ENCODE peak calls at places on chromosome 19, in five cellular contexts. One of them, this sample, is unnamed.

GRCh38 chr19:45103200-45103624 is 10.2 kb downstream of the PPP1R37 start:
- DNase-seq in heart left ventricle: peak
- DNase-seq in Panc1: no peak
- DNase-seq in PC-3: no peak
- DNase-seq in fibroblast of lung: no peak
- DNase-seq in this sample: peak

GRCh38 chr19:52335768-52336116 is 301 bp upstream of the ZNF610 start:
- DNase-seq in heart left ventricle: no peak
- DNase-seq in Panc1: no peak
- DNase-seq in PC-3: no peak
- DNase-seq in fibroblast of lung: no peak
- DNase-seq in this sample: no peak

GRCh38 chr19:54670576-54671347 is 8.0 kb downstream of the LILRB4 start:
- DNase-seq in Panc1: no peak
- DNase-seq in heart left ventricle: no peak
- DNase-seq in PC-3: no peak
- DNase-seq in fibroblast of lung: no peak
- DNase-seq in this sample: no peak

GRCh38 chr19:13796301-13797057 is 1.2 kb downstream of the ZSWIM4 start:
- DNase-seq in Panc1: no peak
- DNase-seq in heart left ventricle: peak
- DNase-seq in fibroblast of lung: peak
- DNase-seq in PC-3: peak
- DNase-seq in this sample: peak

GRCh38 chr19:872266-872951 is 12.9 kb downstream of the CFD start:
- DNase-seq in heart left ventricle: peak
- DNase-seq in fibroblast of lung: peak
- DNase-seq in PC-3: peak
- DNase-seq in Panc1: no peak
- DNase-seq in this sample: peak

GRCh38 chr19:19488875-19489690 is 26.3 kb downstream of the TSSK6 start:
- DNase-seq in Panc1: peak
- DNase-seq in fibroblast of lung: peak
- DNase-seq in heart left ventricle: peak
- DNase-seq in PC-3: peak
- DNase-seq in this sample: peak

GRCh38 chr19:7427944-7428343 is 60.9 kb downstream of the PEX11G start:
- DNase-seq in heart left ventricle: no peak
- DNase-seq in PC-3: no peak
- DNase-seq in Panc1: no peak
- DNase-seq in fibroblast of lung: peak
- DNase-seq in this sample: no peak

GRCh38 chr19:4109626-4109945 is 14.3 kb downstream of the MAP2K2 start:
- DNase-seq in PC-3: no peak
- DNase-seq in Panc1: no peak
- DNase-seq in fibroblast of lung: no peak
- DNase-seq in heart left ventricle: no peak
- DNase-seq in this sample: no peak

GRCh38 chr19:39927524-39928356 is 6.7 kb downstream of the FCGBP start:
- DNase-seq in heart left ventricle: no peak
- DNase-seq in Panc1: no peak
- DNase-seq in fibroblast of lung: no peak
- DNase-seq in PC-3: no peak
- DNase-seq in this sample: no peak

GRCh38 chr19:33727331-33728028 is 69.2 kb upstream of the KCTD15 start:
- DNase-seq in PC-3: no peak
- DNase-seq in Panc1: no peak
- DNase-seq in fibroblast of lung: no peak
- DNase-seq in heart left ventricle: no peak
- DNase-seq in this sample: no peak

GRCh38 chr19:33302175-33302973 is at the start of gene CEBPA:
- DNase-seq in fibroblast of lung: peak
- DNase-seq in Panc1: no peak
- DNase-seq in PC-3: peak
- DNase-seq in heart left ventricle: peak
- DNase-seq in this sample: peak

GRCh38 chr19:43783636-43784035 is 2.9 kb upstream of the KCNN4 start:
- DNase-seq in fibroblast of lung: no peak
- DNase-seq in Panc1: no peak
- DNase-seq in PC-3: no peak
- DNase-seq in heart left ventricle: no peak
- DNase-seq in this sample: no peak

GRCh38 chr19:6227941-6228325 is 51.8 kb downstream of the MLLT1 start:
- DNase-seq in PC-3: no peak
- DNase-seq in Panc1: no peak
- DNase-seq in fibroblast of lung: no peak
- DNase-seq in heart left ventricle: peak
- DNase-seq in this sample: no peak

GRCh38 chr19:2057484-2058469 is 6.7 kb upstream of the MKNK2 start:
- DNase-seq in Panc1: no peak
- DNase-seq in PC-3: no peak
- DNase-seq in heart left ventricle: no peak
- DNase-seq in fibroblast of lung: no peak
- DNase-seq in this sample: no peak

GRCh38 chr19:6378498-6378897 is 2.8 kb upstream of the PSPN start:
- DNase-seq in heart left ventricle: no peak
- DNase-seq in PC-3: no peak
- DNase-seq in Panc1: no peak
- DNase-seq in fibroblast of lung: no peak
- DNase-seq in this sample: no peak

GRCh38 chr19:54189020-54189667 is at the start of gene MBOAT7:
- DNase-seq in Panc1: no peak
- DNase-seq in heart left ventricle: no peak
- DNase-seq in PC-3: no peak
- DNase-seq in fibroblast of lung: no peak
- DNase-seq in this sample: no peak

GRCh38 chr19:35903550-35904179 is 1.3 kb downstream of the HCST start:
- DNase-seq in heart left ventricle: peak
- DNase-seq in PC-3: peak
- DNase-seq in Panc1: no peak
- DNase-seq in fibroblast of lung: peak
- DNase-seq in this sample: peak

GRCh38 chr19:6589711-6590457 is 1.1 kb downstream of the CD70 start:
- DNase-seq in fibroblast of lung: no peak
- DNase-seq in Panc1: no peak
- DNase-seq in PC-3: no peak
- DNase-seq in heart left ventricle: no peak
- DNase-seq in this sample: no peak

GRCh38 chr19:47390533-47391488 is 28.5 kb downstream of the MEIS3 start:
- DNase-seq in PC-3: no peak
- DNase-seq in fibroblast of lung: peak
- DNase-seq in heart left ventricle: no peak
- DNase-seq in Panc1: no peak
- DNase-seq in this sample: peak

GRCh38 chr19:45069056-45069455 is 7.2 kb downstream of the ZNF296 start:
- DNase-seq in fibroblast of lung: peak
- DNase-seq in heart left ventricle: no peak
- DNase-seq in PC-3: peak
- DNase-seq in Panc1: no peak
- DNase-seq in this sample: peak

GRCh38 chr19:42207767-42208259 is 9.7 kb downstream of the DEDD2 start:
- DNase-seq in heart left ventricle: peak
- DNase-seq in PC-3: peak
- DNase-seq in Panc1: no peak
- DNase-seq in fibroblast of lung: peak
- DNase-seq in this sample: no peak

GRCh38 chr19:1618157-1619093 is 13.2 kb upstream of the UQCR11 start:
- DNase-seq in PC-3: peak
- DNase-seq in fibroblast of lung: no peak
- DNase-seq in Panc1: no peak
- DNase-seq in heart left ventricle: peak
- DNase-seq in this sample: peak

GRCh38 chr19:11949201-11949600 is 15.6 kb upstream of the ZNF763 start:
- DNase-seq in Panc1: no peak
- DNase-seq in heart left ventricle: no peak
- DNase-seq in fibroblast of lung: no peak
- DNase-seq in PC-3: no peak
- DNase-seq in this sample: no peak

GRCh38 chr19:12782424-12783225 is 7.3 kb upstream of the HOOK2 start:
- DNase-seq in fibroblast of lung: peak
- DNase-seq in PC-3: peak
- DNase-seq in heart left ventricle: peak
- DNase-seq in Panc1: no peak
- DNase-seq in this sample: peak

GRCh38 chr19:30959011-30959410 is 390.2 kb downstream of the TSHZ3 start:
- DNase-seq in fibroblast of lung: no peak
- DNase-seq in Panc1: no peak
- DNase-seq in heart left ventricle: no peak
- DNase-seq in PC-3: no peak
- DNase-seq in this sample: no peak

GRCh38 chr19:2624537-2625091 is 77.9 kb downstream of the GNG7 start:
- DNase-seq in Panc1: no peak
- DNase-seq in PC-3: no peak
- DNase-seq in fibroblast of lung: no peak
- DNase-seq in heart left ventricle: peak
- DNase-seq in this sample: peak

GRCh38 chr19:40622773-40623075 is 21.6 kb downstream of the LTBP4 start:
- DNase-seq in Panc1: no peak
- DNase-seq in PC-3: no peak
- DNase-seq in fibroblast of lung: no peak
- DNase-seq in heart left ventricle: no peak
- DNase-seq in this sample: no peak

GRCh38 chr19:51407631-51408131 is 9.8 kb downstream of the SIGLEC10 start:
- DNase-seq in PC-3: peak
- DNase-seq in fibroblast of lung: no peak
- DNase-seq in Panc1: no peak
- DNase-seq in heart left ventricle: no peak
- DNase-seq in this sample: peak

GRCh38 chr19:56189785-56190184 is 7.8 kb downstream of the ZSCAN5B start:
- DNase-seq in Panc1: no peak
- DNase-seq in heart left ventricle: no peak
- DNase-seq in fibroblast of lung: no peak
- DNase-seq in PC-3: no peak
- DNase-seq in this sample: peak

GRCh38 chr19:29759359-29759758 is 44.3 kb upstream of the C19orf12 start:
- DNase-seq in PC-3: no peak
- DNase-seq in heart left ventricle: no peak
- DNase-seq in fibroblast of lung: no peak
- DNase-seq in Panc1: no peak
- DNase-seq in this sample: no peak

GRCh38 chr19:29764322-29764721 is 47.5 kb upstream of the CCNE1 start:
- DNase-seq in fibroblast of lung: no peak
- DNase-seq in Panc1: no peak
- DNase-seq in heart left ventricle: no peak
- DNase-seq in PC-3: no peak
- DNase-seq in this sample: no peak

GRCh38 chr19:29760752-29761502 is 45.9 kb upstream of the C19orf12 start:
- DNase-seq in heart left ventricle: no peak
- DNase-seq in PC-3: no peak
- DNase-seq in fibroblast of lung: no peak
- DNase-seq in Panc1: no peak
- DNase-seq in this sample: no peak

GRCh38 chr19:29758863-29759262 is 43.8 kb upstream of the C19orf12 start:
- DNase-seq in PC-3: no peak
- DNase-seq in Panc1: no peak
- DNase-seq in heart left ventricle: no peak
- DNase-seq in fibroblast of lung: no peak
- DNase-seq in this sample: no peak

DNA sequence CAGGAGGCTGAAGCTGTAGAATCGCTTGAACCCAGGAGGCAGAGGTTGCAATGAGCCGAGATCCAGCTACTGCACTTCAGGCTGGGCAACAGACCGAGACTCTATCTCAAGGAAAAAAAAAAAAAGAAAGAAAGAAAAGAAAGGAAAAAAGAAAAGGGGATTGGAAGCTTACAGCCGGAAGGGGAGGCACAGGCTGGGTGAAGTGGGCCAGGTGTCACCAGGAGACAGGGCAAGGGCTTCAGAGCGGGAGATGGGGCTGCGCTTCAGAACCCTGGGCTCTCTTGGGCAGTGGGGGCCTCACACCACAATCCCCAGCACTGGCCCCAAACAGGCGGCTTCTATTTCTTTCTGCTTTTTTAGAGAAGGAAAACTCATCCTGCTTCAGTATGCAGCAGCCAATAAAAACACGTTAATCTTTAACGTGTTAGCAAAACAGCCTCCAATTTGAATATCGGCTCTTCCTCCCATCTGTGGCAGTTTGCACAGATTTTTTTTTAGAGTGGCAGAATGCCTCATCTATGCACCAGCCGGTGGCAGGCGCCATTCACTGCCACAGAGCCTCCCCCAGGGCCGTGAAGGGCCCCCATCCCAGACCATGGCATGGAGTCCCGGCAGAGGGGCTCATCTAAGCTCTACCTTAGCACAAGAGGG is 46.6 kb upstream of the C19orf12 start:
- DNase-seq in fibroblast of lung: no peak
- DNase-seq in PC-3: no peak
- DNase-seq in heart left ventricle: no peak
- DNase-seq in Panc1: no peak
- DNase-seq in this sample: no peak
- H3K4me3 ChIP-seq in fibroblast of lung: no peak
- H3K4me3 ChIP-seq in PC-3: no peak
- H3K4me3 ChIP-seq in heart left ventricle: no peak
- H3K4me3 ChIP-seq in Panc1: no peak
- H3K4me3 ChIP-seq in this sample: no peak

GRCh38 chr19:48495391-48495790 is 16.2 kb downstream of the LMTK3 start:
- DNase-seq in Panc1: no peak
- DNase-seq in heart left ventricle: no peak
- DNase-seq in fibroblast of lung: no peak
- DNase-seq in PC-3: no peak
- DNase-seq in this sample: no peak
- H3K27ac ChIP-seq in Panc1: no peak
- H3K27ac ChIP-seq in heart left ventricle: no peak
- H3K27ac ChIP-seq in fibroblast of lung: no peak
- H3K27ac ChIP-seq in PC-3: no peak
- H3K27ac ChIP-seq in this sample: no peak

DNA sequence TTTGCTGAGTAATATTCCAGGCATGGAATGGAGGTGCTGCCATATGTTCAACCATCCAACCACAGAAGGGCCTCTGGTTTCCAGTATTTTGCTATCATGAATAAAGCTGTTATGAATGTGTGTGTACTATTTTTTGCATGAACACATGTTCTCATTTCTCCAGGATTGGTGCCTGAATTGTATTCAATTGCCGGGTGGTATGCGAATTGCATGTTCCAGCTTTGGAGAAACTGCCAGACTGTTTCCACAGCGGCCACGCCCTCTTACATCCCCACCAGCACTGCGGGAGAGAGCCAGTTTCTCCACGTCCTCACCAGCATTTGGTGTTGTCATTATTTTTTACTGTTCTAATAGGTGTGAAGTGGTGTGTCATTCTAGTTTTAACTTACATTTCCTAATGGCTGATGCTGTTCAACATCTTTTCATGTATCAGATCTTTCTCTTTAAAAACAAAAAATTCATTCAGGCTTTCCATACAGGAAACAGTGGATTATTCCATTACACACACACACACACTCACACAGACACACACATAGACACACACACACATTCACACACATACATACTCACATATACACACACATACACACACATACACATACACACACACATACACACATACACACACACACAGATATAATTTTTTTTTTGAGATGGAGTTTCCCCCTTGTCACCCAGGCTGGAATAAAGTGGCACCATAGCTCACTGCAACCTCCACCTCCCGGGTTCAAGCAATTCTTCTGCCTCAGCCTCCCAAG is 154.1 kb downstream of the PTPRS start:
- DNase-seq in heart left ventricle: no peak
- DNase-seq in fibroblast of lung: peak
- DNase-seq in Panc1: no peak
- DNase-seq in PC-3: no peak
- DNase-seq in this sample: no peak
- TF ChIP-seq CTCF in heart left ventricle: no peak
- TF ChIP-seq CTCF in fibroblast of lung: no peak
- TF ChIP-seq CTCF in Panc1: no peak
- TF ChIP-seq CTCF in PC-3: no peak
- TF ChIP-seq CTCF in this sample: no peak

GRCh38 chr19:18009412-18010066 is 1.6 kb downstream of the ARRDC2 start:
- DNase-seq in fibroblast of lung: peak
- DNase-seq in heart left ventricle: no peak
- DNase-seq in PC-3: peak
- DNase-seq in Panc1: no peak
- DNase-seq in this sample: no peak
- H3K4me3 ChIP-seq in fibroblast of lung: no peak
- H3K4me3 ChIP-seq in heart left ventricle: peak
- H3K4me3 ChIP-seq in PC-3: peak
- H3K4me3 ChIP-seq in Panc1: peak
- H3K4me3 ChIP-seq in this sample: no peak